ENCODE peak calls at places on chromosomes 7 and 10, in eight cellular contexts. One of them, this sample, is unnamed.

GRCh38 chr10:96613565-96613964 is 26.8 kb upstream of the TM9SF3 start:
- DNase-seq in heart right ventricle: no peak
- DNase-seq in brain microvascular endothelial cell: no peak
- DNase-seq in psoas muscle: no peak
- DNase-seq in SK-N-MC: no peak
- DNase-seq in PC-3: peak
- DNase-seq in suprapubic skin: no peak
- DNase-seq in spleen: no peak
- DNase-seq in this sample: no peak

GRCh38 chr10:17237915-17238444 is 9.9 kb downstream of the VIM start:
- DNase-seq in PC-3: no peak
- DNase-seq in suprapubic skin: no peak
- DNase-seq in heart right ventricle: no peak
- DNase-seq in psoas muscle: no peak
- DNase-seq in brain microvascular endothelial cell: no peak
- DNase-seq in SK-N-MC: no peak
- DNase-seq in spleen: no peak
- DNase-seq in this sample: no peak

GRCh38 chr10:113298616-113299015 is 254.2 kb upstream of the HABP2 start:
- DNase-seq in psoas muscle: no peak
- DNase-seq in SK-N-MC: no peak
- DNase-seq in heart right ventricle: no peak
- DNase-seq in PC-3: no peak
- DNase-seq in brain microvascular endothelial cell: no peak
- DNase-seq in spleen: no peak
- DNase-seq in suprapubic skin: no peak
- DNase-seq in this sample: no peak

GRCh38 chr7:143042159-143042820 is 9.9 kb upstream of the OR6V1 start:
- DNase-seq in heart right ventricle: no peak
- DNase-seq in brain microvascular endothelial cell: peak
- DNase-seq in SK-N-MC: no peak
- DNase-seq in spleen: no peak
- DNase-seq in suprapubic skin: no peak
- DNase-seq in psoas muscle: no peak
- DNase-seq in PC-3: no peak
- DNase-seq in this sample: no peak

GRCh38 chr10:80519936-80520650 is 17.6 kb upstream of the SH2D4B start:
- DNase-seq in heart right ventricle: no peak
- DNase-seq in spleen: peak
- DNase-seq in psoas muscle: no peak
- DNase-seq in SK-N-MC: no peak
- DNase-seq in brain microvascular endothelial cell: no peak
- DNase-seq in suprapubic skin: peak
- DNase-seq in PC-3: no peak
- DNase-seq in this sample: peak

GRCh38 chr7:106425017-106425719 is 140.4 kb upstream of the NAMPT start:
- DNase-seq in heart right ventricle: peak
- DNase-seq in PC-3: peak
- DNase-seq in SK-N-MC: peak
- DNase-seq in brain microvascular endothelial cell: peak
- DNase-seq in suprapubic skin: peak
- DNase-seq in spleen: no peak
- DNase-seq in psoas muscle: peak
- DNase-seq in this sample: peak

GRCh38 chr10:101569465-101569837 is 18.6 kb downstream of the POLL start:
- DNase-seq in suprapubic skin: no peak
- DNase-seq in heart right ventricle: no peak
- DNase-seq in spleen: no peak
- DNase-seq in PC-3: no peak
- DNase-seq in brain microvascular endothelial cell: no peak
- DNase-seq in SK-N-MC: no peak
- DNase-seq in psoas muscle: no peak
- DNase-seq in this sample: peak

GRCh38 chr10:112663181-112663879 is 216.3 kb downstream of the VTI1A start:
- DNase-seq in brain microvascular endothelial cell: peak
- DNase-seq in PC-3: peak
- DNase-seq in suprapubic skin: no peak
- DNase-seq in heart right ventricle: no peak
- DNase-seq in SK-N-MC: no peak
- DNase-seq in psoas muscle: no peak
- DNase-seq in spleen: no peak
- DNase-seq in this sample: no peak

GRCh38 chr7:27171636-27172387 is 2.3 kb downstream of the HOXA10 start:
- DNase-seq in PC-3: no peak
- DNase-seq in suprapubic skin: peak
- DNase-seq in heart right ventricle: no peak
- DNase-seq in brain microvascular endothelial cell: no peak
- DNase-seq in psoas muscle: no peak
- DNase-seq in spleen: peak
- DNase-seq in SK-N-MC: no peak
- DNase-seq in this sample: peak

GRCh38 chr7:96416599-96416998 is 94.7 kb upstream of the SLC25A13 start:
- DNase-seq in heart right ventricle: no peak
- DNase-seq in brain microvascular endothelial cell: no peak
- DNase-seq in suprapubic skin: no peak
- DNase-seq in SK-N-MC: no peak
- DNase-seq in psoas muscle: no peak
- DNase-seq in spleen: no peak
- DNase-seq in PC-3: no peak
- DNase-seq in this sample: no peak

GRCh38 chr10:101956105-101956504 is 99.9 kb downstream of the ARMH3 start:
- DNase-seq in PC-3: no peak
- DNase-seq in psoas muscle: no peak
- DNase-seq in heart right ventricle: no peak
- DNase-seq in SK-N-MC: no peak
- DNase-seq in spleen: no peak
- DNase-seq in brain microvascular endothelial cell: no peak
- DNase-seq in suprapubic skin: no peak
- DNase-seq in this sample: no peak

GRCh38 chr10:36725581-36726520 is 399.5 kb upstream of the ANKRD30A start:
- DNase-seq in suprapubic skin: no peak
- DNase-seq in spleen: peak
- DNase-seq in PC-3: peak
- DNase-seq in brain microvascular endothelial cell: peak
- DNase-seq in psoas muscle: peak
- DNase-seq in SK-N-MC: peak
- DNase-seq in heart right ventricle: peak
- DNase-seq in this sample: no peak

GRCh38 chr10:115093776-115094361 is 704 bp downstream of the ATRNL1 start:
- DNase-seq in psoas muscle: no peak
- DNase-seq in PC-3: no peak
- DNase-seq in spleen: peak
- DNase-seq in heart right ventricle: no peak
- DNase-seq in brain microvascular endothelial cell: no peak
- DNase-seq in SK-N-MC: no peak
- DNase-seq in suprapubic skin: no peak
- DNase-seq in this sample: peak

GRCh38 chr10:80468002-80468401 is 13.9 kb downstream of the TSPAN14 start:
- DNase-seq in brain microvascular endothelial cell: no peak
- DNase-seq in PC-3: no peak
- DNase-seq in suprapubic skin: peak
- DNase-seq in psoas muscle: peak
- DNase-seq in heart right ventricle: peak
- DNase-seq in SK-N-MC: no peak
- DNase-seq in spleen: peak
- DNase-seq in this sample: peak

GRCh38 chr7:27191716-27192545 is 6.9 kb upstream of the HOXA11 start:
- DNase-seq in spleen: no peak
- DNase-seq in psoas muscle: no peak
- DNase-seq in brain microvascular endothelial cell: no peak
- DNase-seq in PC-3: peak
- DNase-seq in suprapubic skin: peak
- DNase-seq in SK-N-MC: no peak
- DNase-seq in heart right ventricle: no peak
- DNase-seq in this sample: peak

GRCh38 chr7:148914208-148914777 is 30.2 kb upstream of the EZH2 start:
- DNase-seq in SK-N-MC: no peak
- DNase-seq in brain microvascular endothelial cell: peak
- DNase-seq in suprapubic skin: peak
- DNase-seq in spleen: no peak
- DNase-seq in psoas muscle: no peak
- DNase-seq in heart right ventricle: no peak
- DNase-seq in PC-3: peak
- DNase-seq in this sample: no peak

GRCh38 chr10:102775201-102775972 is 31.6 kb downstream of the WBP1L start:
- DNase-seq in spleen: no peak
- DNase-seq in heart right ventricle: peak
- DNase-seq in SK-N-MC: no peak
- DNase-seq in brain microvascular endothelial cell: no peak
- DNase-seq in psoas muscle: peak
- DNase-seq in PC-3: no peak
- DNase-seq in suprapubic skin: no peak
- DNase-seq in this sample: peak

GRCh38 chr7:80047032-80047431 is 87.6 kb upstream of the GNAI1 start:
- DNase-seq in suprapubic skin: no peak
- DNase-seq in heart right ventricle: no peak
- DNase-seq in brain microvascular endothelial cell: no peak
- DNase-seq in PC-3: no peak
- DNase-seq in psoas muscle: no peak
- DNase-seq in spleen: no peak
- DNase-seq in SK-N-MC: no peak
- DNase-seq in this sample: no peak

GRCh38 chr10:4429538-4429937 is 396.5 kb upstream of the AKR1E2 start:
- DNase-seq in brain microvascular endothelial cell: no peak
- DNase-seq in suprapubic skin: no peak
- DNase-seq in psoas muscle: peak
- DNase-seq in PC-3: no peak
- DNase-seq in spleen: no peak
- DNase-seq in SK-N-MC: no peak
- DNase-seq in heart right ventricle: no peak
- DNase-seq in this sample: no peak

GRCh38 chr10:19488592-19489280 is 327.5 kb upstream of the PLXDC2 start:
- DNase-seq in brain microvascular endothelial cell: no peak
- DNase-seq in spleen: peak
- DNase-seq in PC-3: no peak
- DNase-seq in SK-N-MC: no peak
- DNase-seq in heart right ventricle: peak
- DNase-seq in suprapubic skin: peak
- DNase-seq in psoas muscle: peak
- DNase-seq in this sample: peak

GRCh38 chr7:40700653-40701475 is 566.1 kb downstream of the SUGCT start:
- DNase-seq in PC-3: no peak
- DNase-seq in SK-N-MC: peak
- DNase-seq in heart right ventricle: no peak
- DNase-seq in suprapubic skin: no peak
- DNase-seq in spleen: no peak
- DNase-seq in psoas muscle: no peak
- DNase-seq in brain microvascular endothelial cell: no peak
- DNase-seq in this sample: no peak

GRCh38 chr7:132783824-132784223 is 207.6 kb upstream of the PLXNA4 start:
- DNase-seq in spleen: no peak
- DNase-seq in SK-N-MC: no peak
- DNase-seq in heart right ventricle: no peak
- DNase-seq in psoas muscle: no peak
- DNase-seq in PC-3: peak
- DNase-seq in brain microvascular endothelial cell: peak
- DNase-seq in suprapubic skin: no peak
- DNase-seq in this sample: no peak

GRCh38 chr7:152709307-152710133 is 33.6 kb upstream of the XRCC2 start:
- DNase-seq in psoas muscle: no peak
- DNase-seq in PC-3: peak
- DNase-seq in heart right ventricle: no peak
- DNase-seq in spleen: no peak
- DNase-seq in suprapubic skin: no peak
- DNase-seq in SK-N-MC: no peak
- DNase-seq in brain microvascular endothelial cell: no peak
- DNase-seq in this sample: no peak

GRCh38 chr10:104325436-104326430 is 12.5 kb downstream of the ITPRIP start:
- DNase-seq in suprapubic skin: no peak
- DNase-seq in spleen: peak
- DNase-seq in psoas muscle: peak
- DNase-seq in PC-3: no peak
- DNase-seq in SK-N-MC: no peak
- DNase-seq in brain microvascular endothelial cell: no peak
- DNase-seq in heart right ventricle: no peak
- DNase-seq in this sample: peak

GRCh38 chr7:144937199-144937598 is 101.3 kb upstream of the TPK1 start:
- DNase-seq in suprapubic skin: no peak
- DNase-seq in psoas muscle: no peak
- DNase-seq in brain microvascular endothelial cell: no peak
- DNase-seq in SK-N-MC: no peak
- DNase-seq in PC-3: no peak
- DNase-seq in spleen: no peak
- DNase-seq in heart right ventricle: no peak
- DNase-seq in this sample: no peak

GRCh38 chr7:64045301-64046040 is at the start of gene ZNF727:
- DNase-seq in heart right ventricle: peak
- DNase-seq in PC-3: no peak
- DNase-seq in suprapubic skin: no peak
- DNase-seq in spleen: peak
- DNase-seq in psoas muscle: peak
- DNase-seq in SK-N-MC: no peak
- DNase-seq in brain microvascular endothelial cell: no peak
- DNase-seq in this sample: no peak
- H3K4me3 ChIP-seq in heart right ventricle: peak
- H3K4me3 ChIP-seq in PC-3: no peak
- H3K4me3 ChIP-seq in suprapubic skin: peak
- H3K4me3 ChIP-seq in spleen: peak
- H3K4me3 ChIP-seq in psoas muscle: peak
- H3K4me3 ChIP-seq in SK-N-MC: no peak
- H3K4me3 ChIP-seq in brain microvascular endothelial cell: no peak
- H3K4me3 ChIP-seq in this sample: peak

GRCh38 chr10:33095867-33096479 is 137.9 kb upstream of the ITGB1 start:
- DNase-seq in brain microvascular endothelial cell: no peak
- DNase-seq in PC-3: no peak
- DNase-seq in suprapubic skin: no peak
- DNase-seq in psoas muscle: no peak
- DNase-seq in heart right ventricle: no peak
- DNase-seq in SK-N-MC: no peak
- DNase-seq in spleen: no peak
- DNase-seq in this sample: no peak
- H3K27ac ChIP-seq in brain microvascular endothelial cell: no peak
- H3K27ac ChIP-seq in PC-3: no peak
- H3K27ac ChIP-seq in suprapubic skin: no peak
- H3K27ac ChIP-seq in psoas muscle: no peak
- H3K27ac ChIP-seq in heart right ventricle: no peak
- H3K27ac ChIP-seq in SK-N-MC: no peak
- H3K27ac ChIP-seq in spleen: no peak
- H3K27ac ChIP-seq in this sample: no peak

DNA sequence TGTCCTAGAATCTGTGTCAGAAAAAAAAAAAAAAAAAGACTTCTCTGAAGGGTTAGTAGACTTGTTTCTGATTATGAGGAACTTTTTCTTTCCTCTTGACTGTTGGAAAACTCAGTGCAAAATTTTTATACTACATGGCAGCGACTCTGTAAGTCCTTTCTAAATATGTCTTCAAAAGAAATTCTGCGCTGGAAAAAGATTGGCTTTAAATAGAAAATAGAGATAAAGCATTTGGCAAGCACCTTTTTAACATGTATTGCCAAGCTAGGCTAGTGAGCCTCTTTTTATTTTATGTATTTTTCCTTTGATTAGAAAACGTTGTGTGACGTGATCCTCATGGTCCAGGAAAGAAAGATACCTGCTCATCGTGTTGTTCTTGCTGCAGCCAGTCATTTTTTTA is 17.9 kb downstream of the KLHL7 start:
- DNase-seq in psoas muscle: no peak
- DNase-seq in SK-N-MC: no peak
- DNase-seq in brain microvascular endothelial cell: no peak
- DNase-seq in spleen: no peak
- DNase-seq in suprapubic skin: no peak
- DNase-seq in heart right ventricle: no peak
- DNase-seq in PC-3: no peak
- DNase-seq in this sample: no peak
- H3K4me3 ChIP-seq in psoas muscle: no peak
- H3K4me3 ChIP-seq in SK-N-MC: no peak
- H3K4me3 ChIP-seq in brain microvascular endothelial cell: no peak
- H3K4me3 ChIP-seq in spleen: no peak
- H3K4me3 ChIP-seq in suprapubic skin: no peak
- H3K4me3 ChIP-seq in heart right ventricle: peak
- H3K4me3 ChIP-seq in PC-3: no peak
- H3K4me3 ChIP-seq in this sample: no peak

GRCh38 chr10:12708921-12709320 is 292.6 kb downstream of the CCDC3 start:
- DNase-seq in suprapubic skin: no peak
- DNase-seq in brain microvascular endothelial cell: peak
- DNase-seq in psoas muscle: no peak
- DNase-seq in spleen: no peak
- DNase-seq in SK-N-MC: no peak
- DNase-seq in PC-3: peak
- DNase-seq in heart right ventricle: no peak
- DNase-seq in this sample: no peak
- H3K27ac ChIP-seq in suprapubic skin: peak
- H3K27ac ChIP-seq in brain microvascular endothelial cell: peak
- H3K27ac ChIP-seq in psoas muscle: no peak
- H3K27ac ChIP-seq in spleen: no peak
- H3K27ac ChIP-seq in SK-N-MC: peak
- H3K27ac ChIP-seq in PC-3: peak
- H3K27ac ChIP-seq in heart right ventricle: peak
- H3K27ac ChIP-seq in this sample: peak